ENCODE peak calls at places on chromosome 6, in four cellular contexts. S, G, P and H are unnamed samples.

GRCh38 chr6:92271101-92271500 is 1148.3 kb downstream of the EPHA7 start:
- DNase-seq in S (no peak), G (no peak), P (no peak), H (no peak)

GRCh38 chr6:131398176-131398575 is 174.8 kb upstream of the ARG1 start:
- DNase-seq in S (no peak), G (no peak), P (no peak), H (no peak)

GRCh38 chr6:408148-408547 is 16.6 kb downstream of the IRF4 start:
- DNase-seq in S (no peak), G (no peak), P (no peak), H (peak; percentile 48)

GRCh38 chr6:108114861-108115597 is 40.5 kb upstream of the OSTM1 start:
- DNase-seq in S (no peak), G (peak; percentile 65), P (peak; percentile 89), H (peak; percentile 69)

GRCh38 chr6:21103626-21104224 is 489.8 kb upstream of the SOX4 start:
- DNase-seq in S (no peak), G (no peak), P (no peak), H (no peak)

GRCh38 chr6:34736838-34737237 is 20.5 kb upstream of the SNRPC start:
- DNase-seq in S (no peak), G (no peak), P (no peak), H (no peak)

GRCh38 chr6:129679758-129680157 is 30.2 kb downstream of the ARHGAP18 start:
- DNase-seq in S (no peak), G (no peak), P (no peak), H (no peak)

GRCh38 chr6:52227495-52227894 is 16.8 kb downstream of the IL17F start:
- DNase-seq in S (no peak), G (no peak), P (no peak), H (no peak)

GRCh38 chr6:135440087-135440792 is 57.3 kb downstream of the AHI1 start:
- DNase-seq in S (no peak), G (no peak), P (no peak), H (no peak)

GRCh38 chr6:36224918-36225461 is 28.4 kb downstream of the BRPF3 start:
- DNase-seq in S (no peak), G (no peak), P (no peak), H (no peak)

GRCh38 chr6:140046030-140046632 is 671.7 kb upstream of the CITED2 start:
- DNase-seq in S (no peak), G (no peak), P (no peak), H (no peak)

GRCh38 chr6:156029296-156029985 is 573.8 kb upstream of the NOX3 start:
- DNase-seq in S (no peak), G (no peak), P (no peak), H (no peak)

GRCh38 chr6:48535569-48535968 is 424.6 kb upstream of the PTCHD4 start:
- DNase-seq in S (no peak), G (peak; percentile 2), P (peak; percentile 10), H (no peak)

GRCh38 chr6:163806761-163807499 is 392.4 kb downstream of the QKI start:
- DNase-seq in S (no peak), G (no peak), P (no peak), H (no peak)

GRCh38 chr6:134183844-134184243 is 131.4 kb upstream of the SLC2A12 start:
- DNase-seq in S (no peak), G (no peak), P (no peak), H (no peak)

GRCh38 chr6:43850314-43851203 is 80.5 kb downstream of the VEGFA start:
- DNase-seq in S (no peak), G (no peak), P (no peak), H (no peak)

GRCh38 chr6:130587778-130588520 is 222.1 kb downstream of the TMEM200A start:
- DNase-seq in S (no peak), G (no peak), P (no peak), H (no peak)

GRCh38 chr6:4849628-4850027 is 73.4 kb downstream of the CDYL start:
- DNase-seq in S (no peak), G (no peak), P (no peak), H (no peak)

GRCh38 chr6:130122243-130122642 is 100.5 kb downstream of the SAMD3 start:
- DNase-seq in S (no peak), G (no peak), P (no peak), H (no peak)

GRCh38 chr6:170405311-170405975 is 98.9 kb downstream of the FAM120B start:
- DNase-seq in S (no peak), G (no peak), P (no peak), H (no peak)

GRCh38 chr6:39302669-39303424 is 11.4 kb downstream of the KCNK17 start:
- DNase-seq in S (no peak), G (peak; percentile 75), P (peak; percentile 93), H (peak; percentile 80)

GRCh38 chr6:90369024-90369519 is 72.4 kb upstream of the BACH2 start:
- DNase-seq in S (peak; percentile 63), G (peak; percentile 56), P (peak; percentile 34), H (peak; percentile 77)

GRCh38 chr6:41100871-41101287 is 28.1 kb downstream of the NFYA start:
- DNase-seq in S (no peak), G (peak; percentile 17), P (peak; percentile 57), H (no peak)

GRCh38 chr6:30163090-30163917 is at the start of gene TRIM15:
- DNase-seq in S (no peak), G (no peak), P (peak; percentile 13), H (no peak)

GRCh38 chr6:56820060-56820459 is 134.8 kb upstream of the BEND6 start:
- DNase-seq in S (no peak), G (no peak), P (no peak), H (no peak)

GRCh38 chr6:27318973-27319372 is 6.9 kb upstream of the POM121L2 start:
- DNase-seq in S (no peak), G (no peak), P (no peak), H (no peak)

GRCh38 chr6:167122041-167122826 is 662 bp upstream of the CCR6 start:
- DNase-seq in S (no peak), G (no peak), P (no peak), H (no peak)

GRCh38 chr6:110360671-110361070 is 2.5 kb upstream of the METTL24 start:
- DNase-seq in S (no peak), G (no peak), P (no peak), H (no peak)

GRCh38 chr6:110367001-110367400 is 8.9 kb upstream of the METTL24 start:
- DNase-seq in S (no peak), G (no peak), P (no peak), H (no peak)

GRCh38 chr6:110364364-110364763 is 6.2 kb upstream of the METTL24 start:
- DNase-seq in S (no peak), G (no peak), P (no peak), H (no peak)

GRCh38 chr6:110366241-110366640 is 8.1 kb upstream of the METTL24 start:
- DNase-seq in S (no peak), G (no peak), P (no peak), H (no peak)

DNA sequence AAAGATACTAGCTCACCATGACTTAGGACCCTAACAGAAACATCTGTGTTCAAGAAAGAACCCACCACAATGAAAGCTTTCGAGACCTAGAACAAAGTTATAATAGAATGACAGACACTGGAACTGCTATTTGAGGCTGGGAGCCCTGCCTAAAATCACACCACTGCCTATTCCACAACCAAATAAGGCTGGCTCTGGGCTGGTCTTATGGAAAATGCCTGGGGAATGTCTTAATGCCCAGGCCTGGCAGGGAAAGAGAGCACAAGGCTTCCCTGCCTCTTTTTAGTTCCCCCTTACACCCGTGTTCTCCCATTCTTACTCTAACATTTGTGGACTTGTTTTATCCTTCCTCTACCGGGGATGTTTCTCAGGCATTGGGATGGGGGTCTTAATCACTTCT is 5.6 kb upstream of the METTL24 start:
- DNase-seq in S (peak; percentile 36), G (no peak), P (no peak), H (no peak)
- H3K27ac ChIP-seq in S (peak overlapping the region; percentile 82), G (no peak overlapping the region), P (no peak overlapping the region), H (no peak overlapping the region)

GRCh38 chr6:19761114-19761513 is 76.1 kb upstream of the ID4 start:
- DNase-seq in S (no peak), G (no peak), P (no peak), H (no peak)
- H3K27ac ChIP-seq in S (no peak overlapping the region), G (no peak overlapping the region), P (no peak overlapping the region), H (no peak overlapping the region)

GRCh38 chr6:13354331-13355042 is 26.1 kb upstream of the TBC1D7 start:
- DNase-seq in S (no peak), G (no peak), P (no peak), H (no peak)
- H3K27ac ChIP-seq in S (no peak overlapping the region), G (no peak overlapping the region), P (no peak overlapping the region), H (no peak overlapping the region)

GRCh38 chr6:42564496-42564890 is 664 bp downstream of the UBR2 start:
- DNase-seq in S (no peak), G (no peak), P (no peak), H (no peak)

GRCh38 chr6:42563697-42564495 is at the start of gene UBR2:
- DNase-seq in S (peak; percentile 97), G (peak; percentile 96), P (peak; percentile 99), H (peak; percentile 98)

GRCh38 chr6:42562788-42563187 is 1.0 kb upstream of the UBR2 start:
- DNase-seq in S (no peak), G (no peak), P (no peak), H (no peak)

GRCh38 chr6:42569102-42570028 is 5.5 kb downstream of the UBR2 start:
- DNase-seq in S (no peak), G (no peak), P (no peak), H (no peak)

GRCh38 chr6:42566614-42567208 is 2.9 kb downstream of the UBR2 start:
- DNase-seq in S (no peak), G (no peak), P (no peak), H (no peak)
- H3K27ac ChIP-seq in S (no peak overlapping the region), G (no peak overlapping the region), P (no peak overlapping the region), H (no peak overlapping the region)

GRCh38 chr6:6714498-6715360 is 126.2 kb downstream of the LY86 start:
- DNase-seq in S (no peak), G (no peak), P (no peak), H (no peak)

GRCh38 chr6:6711832-6712231 is 123.3 kb downstream of the LY86 start:
- DNase-seq in S (no peak), G (no peak), P (no peak), H (no peak)

GRCh38 chr6:6712979-6713514 is 124.5 kb downstream of the LY86 start:
- DNase-seq in S (no peak), G (no peak), P (no peak), H (no peak)

GRCh38 chr6:6713660-6714446 is 125.3 kb downstream of the LY86 start:
- DNase-seq in S (no peak), G (no peak), P (no peak), H (no peak)

DNA sequence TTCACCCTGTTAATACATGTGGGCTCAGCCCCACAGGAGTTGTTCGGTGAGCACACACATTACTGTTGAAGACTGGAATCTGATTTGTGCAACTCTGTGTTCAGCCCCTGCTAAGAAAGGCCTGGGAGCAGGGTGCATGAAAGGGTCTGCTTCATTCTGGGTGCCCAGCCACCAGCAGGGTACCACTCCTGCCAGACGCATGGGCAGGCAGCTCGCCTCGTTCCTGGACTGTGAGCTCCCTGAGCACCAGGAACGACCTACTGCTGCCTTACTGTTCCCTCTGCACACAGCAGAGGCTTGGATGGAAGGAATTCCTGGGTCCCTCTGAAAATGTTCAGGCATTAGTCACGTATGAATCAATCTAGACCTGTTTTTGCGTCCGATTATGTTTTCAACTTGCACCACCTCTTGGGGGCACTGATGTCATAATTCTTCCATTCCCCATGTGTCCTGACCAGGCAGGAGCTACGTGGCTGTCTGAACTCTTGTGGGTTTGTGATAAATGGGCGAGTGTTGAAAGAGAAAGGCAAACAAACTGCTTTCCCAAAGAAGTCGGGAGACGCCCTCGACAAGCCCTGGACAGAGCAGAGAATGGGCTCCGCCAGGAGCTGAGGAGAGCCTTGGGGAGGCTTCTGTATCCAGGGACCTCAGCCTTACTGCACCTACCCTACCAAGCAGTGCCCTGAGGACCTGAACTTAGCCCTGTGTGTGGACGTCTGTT is 123.9 kb downstream of the LY86 start:
- DNase-seq in S (no peak), G (no peak), P (no peak), H (no peak)
- H3K27ac ChIP-seq in S (no peak overlapping the region), G (no peak overlapping the region), P (no peak overlapping the region), H (peak overlapping the region; percentile 66)